ENCODE peak calls at places on chromosome 14, in five cellular contexts. One of them, this sample, is unnamed.

GRCh38 chr14:55221186-55221585 is 29.8 kb upstream of the DLGAP5 start:
- DNase-seq in RCC 7860: peak; percentile 25
- DNase-seq in vagina: no peak
- DNase-seq in T-helper 1 cell: no peak
- DNase-seq in head of caudate nucleus: no peak
- DNase-seq in this sample: no peak

GRCh38 chr14:104818714-104819161 is 17.8 kb downstream of the ZBTB42 start:
- DNase-seq in RCC 7860: no peak
- DNase-seq in vagina: no peak
- DNase-seq in T-helper 1 cell: no peak
- DNase-seq in head of caudate nucleus: peak; percentile 22
- DNase-seq in this sample: no peak

GRCh38 chr14:31894351-31894750 is 182.8 kb upstream of the ARHGAP5 start:
- DNase-seq in RCC 7860: no peak
- DNase-seq in vagina: no peak
- DNase-seq in T-helper 1 cell: no peak
- DNase-seq in head of caudate nucleus: no peak
- DNase-seq in this sample: no peak

GRCh38 chr14:76109087-76109880 is 42.4 kb upstream of the GPATCH2L start:
- DNase-seq in RCC 7860: no peak
- DNase-seq in vagina: no peak
- DNase-seq in T-helper 1 cell: no peak
- DNase-seq in head of caudate nucleus: no peak
- DNase-seq in this sample: no peak

GRCh38 chr14:31716208-31716607 is 155.0 kb downstream of the NUBPL start:
- DNase-seq in RCC 7860: no peak
- DNase-seq in vagina: no peak
- DNase-seq in T-helper 1 cell: no peak
- DNase-seq in head of caudate nucleus: no peak
- DNase-seq in this sample: no peak

GRCh38 chr14:44405350-44405619 is 101.8 kb downstream of the FSCB start:
- DNase-seq in RCC 7860: no peak
- DNase-seq in vagina: no peak
- DNase-seq in T-helper 1 cell: no peak
- DNase-seq in head of caudate nucleus: no peak
- DNase-seq in this sample: no peak

GRCh38 chr14:75119056-75119455 is 7.8 kb downstream of the NEK9 start:
- DNase-seq in RCC 7860: no peak
- DNase-seq in vagina: no peak
- DNase-seq in T-helper 1 cell: no peak
- DNase-seq in head of caudate nucleus: no peak
- DNase-seq in this sample: no peak

GRCh38 chr14:88299865-88300264 is 23.2 kb downstream of the KCNK10 start:
- DNase-seq in RCC 7860: no peak
- DNase-seq in vagina: no peak
- DNase-seq in T-helper 1 cell: no peak
- DNase-seq in head of caudate nucleus: no peak
- DNase-seq in this sample: no peak

This sample was measured in effector CD8-positive, alpha-beta T cell.